ENCODE peak calls at places on chromosomes 4 and X, in ten cellular contexts. One of them, this sample, is unnamed.

GRCh38 chr4:113951263-113951662 is 28.2 kb downstream of the ARSJ start:
- DNase-seq in HS-5: no peak
- DNase-seq in GM04504: no peak
- DNase-seq in SK-MEL-5: no peak
- DNase-seq in RWPE1: no peak
- DNase-seq in ureter: no peak
- DNase-seq in NCI-H1930: no peak
- DNase-seq in GM04503: peak; percentile 43
- DNase-seq in spleen: no peak
- DNase-seq in lower lobe of right lung: no peak
- DNase-seq in this sample: no peak

GRCh38 chr4:88630756-88631155 is 38.5 kb downstream of the HERC3 start:
- DNase-seq in HS-5: no peak
- DNase-seq in GM04504: peak; percentile 49
- DNase-seq in SK-MEL-5: no peak
- DNase-seq in RWPE1: peak; percentile 65
- DNase-seq in ureter: no peak
- DNase-seq in NCI-H1930: no peak
- DNase-seq in GM04503: no peak
- DNase-seq in spleen: no peak
- DNase-seq in lower lobe of right lung: no peak
- DNase-seq in this sample: no peak

GRCh38 chr4:8468746-8469535 is 28.4 kb downstream of the TRMT44 start:
- DNase-seq in HS-5: peak; percentile 13
- DNase-seq in GM04504: peak; percentile 23
- DNase-seq in SK-MEL-5: peak; percentile 64
- DNase-seq in RWPE1: peak; percentile 51
- DNase-seq in ureter: peak; percentile 81
- DNase-seq in NCI-H1930: peak; percentile 13
- DNase-seq in GM04503: no peak
- DNase-seq in spleen: peak; percentile 90
- DNase-seq in lower lobe of right lung: peak; percentile 77
- DNase-seq in this sample: no peak

GRCh38 chr4:36039031-36039430 is 205.3 kb downstream of the ARAP2 start:
- DNase-seq in HS-5: no peak
- DNase-seq in GM04504: no peak
- DNase-seq in SK-MEL-5: no peak
- DNase-seq in RWPE1: no peak
- DNase-seq in ureter: no peak
- DNase-seq in NCI-H1930: no peak
- DNase-seq in GM04503: no peak
- DNase-seq in spleen: no peak
- DNase-seq in lower lobe of right lung: no peak
- DNase-seq in this sample: no peak

GRCh38 chrX:134694333-134694925 is 36.2 kb upstream of the PLAC1 start:
- DNase-seq in HS-5: no peak
- DNase-seq in GM04504: no peak
- DNase-seq in SK-MEL-5: no peak
- DNase-seq in RWPE1: peak; percentile 46
- DNase-seq in ureter: no peak
- DNase-seq in NCI-H1930: no peak
- DNase-seq in GM04503: no peak
- DNase-seq in spleen: no peak
- DNase-seq in lower lobe of right lung: no peak
- DNase-seq in this sample: no peak

GRCh38 chr4:130478406-130478805 is 1382.5 kb downstream of the C4orf33 start:
- DNase-seq in HS-5: peak; percentile 47
- DNase-seq in GM04504: peak; percentile 10
- DNase-seq in SK-MEL-5: no peak
- DNase-seq in RWPE1: peak; percentile 5
- DNase-seq in ureter: no peak
- DNase-seq in NCI-H1930: no peak
- DNase-seq in GM04503: peak; percentile 17
- DNase-seq in spleen: no peak
- DNase-seq in lower lobe of right lung: no peak
- DNase-seq in this sample: no peak

GRCh38 chr4:113636877-113637276 is 124.7 kb downstream of the CAMK2D start:
- DNase-seq in HS-5: no peak
- DNase-seq in GM04504: no peak
- DNase-seq in SK-MEL-5: peak; percentile 34
- DNase-seq in RWPE1: no peak
- DNase-seq in ureter: no peak
- DNase-seq in NCI-H1930: no peak
- DNase-seq in GM04503: no peak
- DNase-seq in spleen: peak; percentile 75
- DNase-seq in lower lobe of right lung: no peak
- DNase-seq in this sample: no peak

GRCh38 chr4:150782921-150783320 is 201.0 kb downstream of the MAB21L2 start:
- DNase-seq in HS-5: no peak
- DNase-seq in GM04504: no peak
- DNase-seq in SK-MEL-5: peak; percentile 2
- DNase-seq in RWPE1: no peak
- DNase-seq in ureter: no peak
- DNase-seq in NCI-H1930: no peak
- DNase-seq in GM04503: no peak
- DNase-seq in spleen: no peak
- DNase-seq in lower lobe of right lung: no peak
- DNase-seq in this sample: no peak

GRCh38 chrX:11100281-11101035 is 10.7 kb upstream of the HCCS start:
- DNase-seq in HS-5: no peak
- DNase-seq in GM04504: peak; percentile 33
- DNase-seq in SK-MEL-5: peak; percentile 52
- DNase-seq in RWPE1: peak; percentile 27
- DNase-seq in ureter: peak; percentile 52
- DNase-seq in NCI-H1930: peak; percentile 1
- DNase-seq in GM04503: peak; percentile 16
- DNase-seq in spleen: no peak
- DNase-seq in lower lobe of right lung: no peak
- DNase-seq in this sample: no peak

GRCh38 chr4:140300271-140300970 is 73.0 kb upstream of the SCOC start:
- DNase-seq in HS-5: no peak
- DNase-seq in GM04504: no peak
- DNase-seq in SK-MEL-5: no peak
- DNase-seq in RWPE1: peak; percentile 88
- DNase-seq in ureter: no peak
- DNase-seq in NCI-H1930: no peak
- DNase-seq in GM04503: no peak
- DNase-seq in spleen: no peak
- DNase-seq in lower lobe of right lung: no peak
- DNase-seq in this sample: no peak

GRCh38 chr4:163233321-163233720 is 66.6 kb upstream of the NAF1 start:
- DNase-seq in HS-5: no peak
- DNase-seq in GM04504: no peak
- DNase-seq in SK-MEL-5: no peak
- DNase-seq in RWPE1: peak; percentile 5
- DNase-seq in ureter: no peak
- DNase-seq in NCI-H1930: no peak
- DNase-seq in GM04503: no peak
- DNase-seq in spleen: no peak
- DNase-seq in lower lobe of right lung: no peak
- DNase-seq in this sample: no peak

GRCh38 chr4:8391972-8392371 is 48.6 kb downstream of the ACOX3 start:
- DNase-seq in HS-5: peak; percentile 41
- DNase-seq in GM04504: no peak
- DNase-seq in SK-MEL-5: no peak
- DNase-seq in RWPE1: no peak
- DNase-seq in ureter: no peak
- DNase-seq in NCI-H1930: no peak
- DNase-seq in GM04503: no peak
- DNase-seq in spleen: no peak
- DNase-seq in lower lobe of right lung: no peak
- DNase-seq in this sample: no peak

GRCh38 chrX:109797311-109797975 is 64.4 kb upstream of the ACSL4 start:
- DNase-seq in HS-5: no peak
- DNase-seq in GM04504: no peak
- DNase-seq in SK-MEL-5: no peak
- DNase-seq in RWPE1: peak; percentile 19
- DNase-seq in ureter: no peak
- DNase-seq in NCI-H1930: no peak
- DNase-seq in GM04503: no peak
- DNase-seq in spleen: no peak
- DNase-seq in lower lobe of right lung: no peak
- DNase-seq in this sample: no peak

GRCh38 chr4:32470087-32470585 is 1750.0 kb downstream of the PCDH7 start:
- DNase-seq in HS-5: no peak
- DNase-seq in GM04504: no peak
- DNase-seq in SK-MEL-5: no peak
- DNase-seq in RWPE1: no peak
- DNase-seq in ureter: no peak
- DNase-seq in NCI-H1930: no peak
- DNase-seq in GM04503: no peak
- DNase-seq in spleen: no peak
- DNase-seq in lower lobe of right lung: no peak
- DNase-seq in this sample: no peak

GRCh38 chr4:15132739-15133138 is 130.5 kb downstream of the CPEB2 start:
- DNase-seq in HS-5: no peak
- DNase-seq in GM04504: no peak
- DNase-seq in SK-MEL-5: peak; percentile 80
- DNase-seq in RWPE1: no peak
- DNase-seq in ureter: no peak
- DNase-seq in NCI-H1930: no peak
- DNase-seq in GM04503: no peak
- DNase-seq in spleen: no peak
- DNase-seq in lower lobe of right lung: no peak
- DNase-seq in this sample: no peak

GRCh38 chrX:84339507-84340364 is 151.7 kb upstream of the RPS6KA6 start:
- DNase-seq in HS-5: no peak
- DNase-seq in GM04504: no peak
- DNase-seq in SK-MEL-5: peak; percentile 51
- DNase-seq in RWPE1: peak; percentile 1
- DNase-seq in ureter: no peak
- DNase-seq in NCI-H1930: no peak
- DNase-seq in GM04503: no peak
- DNase-seq in spleen: no peak
- DNase-seq in lower lobe of right lung: no peak
- DNase-seq in this sample: no peak

This sample was measured in NCI-H1048.